ENCODE peak calls at places on chromosome 9, in five cellular contexts. Z, A, Y, H and D are unnamed samples.
A peak's percentile ranks its signal among the peaks of the same experiment; 100 is the strongest.

GRCh38 chr9:136829412-136829811 is 12.9 kb upstream of the AJM1 start:
- DNase-seq in Y (no peak), A (no peak), Z (no peak), H (no peak), D (no peak)

GRCh38 chr9:94139672-94140417 is 55.6 kb downstream of the PTPDC1 start:
- DNase-seq in Y (peak; percentile 99), H (peak; percentile 85), A (no peak), Z (peak; percentile 71), D (no peak)

GRCh38 chr9:119963258-119963797 is 594.1 kb upstream of the BRINP1 start:
- DNase-seq in H (no peak), A (peak; percentile 7), Z (peak; percentile 49), Y (peak; percentile 99), D (no peak)

GRCh38 chr9:123373941-123374340 is 17.9 kb downstream of the CRB2 start:
- DNase-seq in A (no peak), Z (no peak), Y (no peak), H (no peak), D (no peak)

GRCh38 chr9:35643046-35643445 is 7.7 kb downstream of the SIT1 start:
- DNase-seq in H (no peak), A (no peak), Y (no peak), Z (no peak), D (no peak)

GRCh38 chr9:72453797-72454196 is 67.6 kb upstream of the TMC1 start:
- DNase-seq in Z (no peak), Y (no peak), H (no peak), A (no peak), D (no peak)

GRCh38 chr9:7097785-7098420 is 340.1 kb downstream of the KDM4C start:
- DNase-seq in Y (no peak), H (no peak), Z (no peak), A (no peak), D (no peak)

GRCh38 chr9:84862786-84863185 is 193.3 kb downstream of the NTRK2 start:
- DNase-seq in Y (peak; percentile 67), H (peak; percentile 46), Z (peak; percentile 12), A (no peak), D (no peak)

GRCh38 chr9:70480405-70480980 is 66.0 kb upstream of the KLF9 start:
- DNase-seq in A (no peak), Z (no peak), Y (peak; percentile 54), H (peak; percentile 94), D (peak; percentile 41)

GRCh38 chr9:29775491-29775890 is 2202.2 kb upstream of the C9orf72 start:
- DNase-seq in A (no peak), Z (no peak), Y (no peak), H (no peak), D (no peak)

GRCh38 chr9:127975376-127976315 is 5.1 kb downstream of the EEIG1 start:
- DNase-seq in A (no peak), Y (peak; percentile 46), H (no peak), Z (no peak), D (no peak)

GRCh38 chr9:80175286-80175906 is 603.6 kb downstream of the TLE4 start:
- DNase-seq in Z (peak; percentile 39), Y (peak; percentile 49), A (no peak), H (no peak), D (no peak)

GRCh38 chr9:97830884-97831829 is 21.9 kb upstream of the FOXE1 start:
- DNase-seq in Z (no peak), A (no peak), Y (no peak), H (no peak), D (no peak)

GRCh38 chr9:75023846-75024245 is 4.2 kb downstream of the CARNMT1 start:
- DNase-seq in H (no peak), A (no peak), Y (no peak), Z (no peak), D (no peak)

DNA sequence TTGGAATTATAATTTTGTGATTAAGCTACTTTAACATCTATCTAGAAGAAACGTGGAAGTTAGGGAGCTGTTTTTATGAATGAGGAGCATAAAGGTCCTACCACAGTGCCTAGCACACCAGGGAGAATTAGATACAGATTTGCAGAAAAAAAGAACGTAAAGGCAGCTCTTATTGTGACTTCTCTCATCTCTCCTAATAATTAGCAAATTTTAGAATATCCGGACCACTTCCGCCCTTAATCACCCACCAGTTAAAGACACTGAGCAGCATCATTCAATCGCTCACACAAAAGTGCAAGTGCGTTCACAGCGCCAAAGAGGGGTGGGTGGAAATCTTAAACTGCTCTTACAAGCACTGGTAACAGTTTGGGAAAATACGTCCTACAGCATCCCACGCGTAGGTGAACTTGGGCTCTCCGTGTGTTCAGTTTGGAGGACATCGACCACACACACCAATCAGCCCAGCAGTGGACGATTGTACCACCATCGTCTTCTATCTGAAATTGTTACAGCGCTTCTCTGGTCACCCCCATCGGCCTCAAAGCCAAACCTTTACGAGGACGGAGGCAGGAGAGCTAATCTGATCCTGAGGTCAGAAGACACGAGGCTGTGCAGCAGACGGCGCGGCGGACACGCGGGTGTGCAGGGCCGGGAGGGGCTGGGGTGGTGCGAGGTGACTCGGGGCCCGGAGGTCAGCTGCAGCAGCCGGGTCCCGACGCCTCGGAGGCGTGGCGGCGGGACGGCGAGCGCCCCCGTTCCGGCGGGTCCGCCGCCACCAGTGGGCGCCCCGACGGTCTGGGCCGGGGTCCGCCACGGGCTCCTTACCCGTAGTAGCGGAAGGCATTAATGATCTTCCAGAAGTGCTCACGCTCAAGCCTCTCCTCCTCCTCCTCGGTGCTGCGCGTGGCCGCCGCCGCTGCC is 646 bp downstream of the CARNMT1 start:
- DNase-seq in H (peak; percentile 46), A (peak; percentile 53), Y (peak; percentile 33), Z (peak; percentile 61), D (no peak)
- TF ChIP-seq CTCF in H (no peak), A (peak; percentile 10), Y (no peak), Z (no peak), D (no peak)

GRCh38 chr9:99632349-99633038 is 189.2 kb upstream of the NR4A3 start:
- DNase-seq in A (no peak), Z (no peak), Y (no peak), H (no peak), D (no peak)
- TF ChIP-seq CTCF in A (no peak), Z (no peak), Y (no peak), H (no peak), D (no peak)

DNA sequence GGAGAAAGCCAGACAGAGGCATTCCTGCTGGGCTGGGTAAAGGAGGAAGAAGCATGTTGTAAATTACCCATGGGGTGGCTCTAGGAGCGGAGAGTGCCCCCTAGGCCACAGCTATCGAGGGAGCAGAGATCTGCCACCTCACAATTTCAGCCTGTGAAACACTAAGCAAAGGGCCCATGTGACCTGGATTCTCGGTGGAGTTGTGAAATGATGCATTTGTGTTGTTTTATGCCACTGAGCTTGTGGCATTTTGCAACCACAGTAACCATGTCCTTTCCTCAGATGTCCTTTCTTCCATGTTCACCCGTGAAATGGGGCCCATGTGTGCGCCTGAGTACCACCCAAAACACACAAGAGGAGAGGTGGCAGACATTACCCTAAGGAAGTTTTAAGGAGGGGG is 159.3 kb downstream of the SYK start:
- DNase-seq in Y (peak; percentile 34), Z (no peak), A (no peak), H (no peak), D (no peak)
- TF ChIP-seq CTCF in Y (no peak), Z (no peak), A (no peak), H (no peak), D (no peak)

DNA sequence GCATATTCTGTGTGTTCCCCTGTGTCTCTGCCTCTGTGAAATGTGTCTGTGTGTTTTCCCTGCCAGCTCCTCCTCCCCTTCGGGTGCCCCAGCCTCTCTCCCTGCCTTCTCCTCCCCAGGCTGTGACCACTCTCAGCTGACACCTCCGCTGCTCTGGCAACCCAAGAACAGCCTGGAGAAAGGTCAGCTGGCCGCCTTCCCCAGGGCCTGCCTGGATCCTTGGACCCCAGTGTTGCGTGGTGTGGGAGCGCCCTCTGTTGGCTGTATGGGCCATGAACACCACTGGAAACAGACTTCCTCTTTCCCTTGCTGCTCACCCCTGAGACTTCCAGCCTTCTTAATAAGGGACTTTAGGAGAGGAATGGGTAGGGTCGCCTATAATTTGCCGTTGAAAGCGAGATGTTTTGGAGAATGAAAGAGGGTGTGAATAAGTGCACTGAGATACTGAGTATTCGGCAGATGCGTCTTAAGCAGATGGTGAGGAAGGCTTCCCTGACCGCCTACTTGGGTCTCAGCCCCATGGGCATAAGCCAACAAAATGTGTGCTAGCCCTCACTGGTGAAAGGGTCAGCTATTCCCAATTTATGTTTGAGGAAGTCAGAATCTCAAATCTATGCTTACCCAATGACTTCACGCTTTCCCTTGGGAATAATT is 114.9 kb upstream of the TRIM32 start:
- DNase-seq in Y (peak; percentile 83), A (peak; percentile 81), H (peak; percentile 59), Z (peak; percentile 87), D (peak; percentile 39)
- TF ChIP-seq CTCF in Y (peak; percentile 95), A (peak; percentile 89), H (peak; percentile 85), Z (peak; percentile 93), D (peak; percentile 91)

DNA sequence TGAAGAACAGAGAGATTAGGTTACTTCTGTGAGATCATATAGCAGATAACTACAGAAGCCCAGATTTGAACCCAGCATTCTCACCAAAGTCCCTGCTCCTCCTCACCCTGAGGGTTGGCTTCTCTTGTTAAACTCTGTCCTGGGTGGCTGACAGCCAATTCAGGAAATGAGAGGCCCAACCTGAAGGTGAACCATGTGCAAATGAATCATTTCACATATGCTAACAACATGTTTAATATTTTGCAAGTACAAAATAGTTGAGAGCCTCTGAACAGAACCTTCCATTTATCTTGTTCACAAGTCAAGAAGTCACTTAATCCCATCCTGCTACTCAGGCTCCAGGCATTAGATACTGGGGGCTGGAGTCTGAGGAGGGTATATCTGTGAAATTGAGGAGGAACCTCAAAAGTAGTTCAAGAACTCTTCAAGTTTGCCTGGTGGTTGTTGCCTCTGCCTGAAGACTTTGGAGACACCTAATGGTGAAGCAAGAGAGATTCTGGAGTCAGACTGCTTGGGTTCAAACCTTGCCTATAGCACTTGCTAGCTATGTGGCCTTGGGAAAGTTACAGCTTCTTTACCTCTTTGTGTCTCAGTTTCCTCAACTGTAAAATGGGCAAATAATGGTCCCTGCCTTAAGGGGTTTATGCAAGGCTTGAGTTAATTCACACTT is 564.0 kb downstream of the PSAT1 start:
- DNase-seq in Y (peak; percentile 86), Z (no peak), A (no peak), H (no peak), D (no peak)
- TF ChIP-seq CTCF in Y (peak; percentile 36), Z (no peak), A (no peak), H (no peak), D (no peak)